ENCODE peak calls at places on chromosomes 1 and 21, in eight cellular contexts. One of them, this sample, is unnamed.

GRCh38 chr1:178037510-178038253 is 56.2 kb upstream of the RASAL2 start:
- DNase-seq in astrocyte: peak; percentile 61
- DNase-seq in upper lobe of left lung: peak; percentile 97
- DNase-seq in heart right ventricle: peak; percentile 95
- DNase-seq in lower lobe of right lung: peak; percentile 92
- DNase-seq in aorta: peak; percentile 92
- DNase-seq in GM23338: peak; percentile 94
- DNase-seq in neural progenitor cell: peak; percentile 78
- DNase-seq in this sample: peak; percentile 90

GRCh38 chr1:53735681-53736080 is 3.3 kb downstream of the GLIS1 start:
- DNase-seq in astrocyte: no peak
- DNase-seq in neural progenitor cell: no peak
- DNase-seq in aorta: no peak
- DNase-seq in GM23338: no peak
- DNase-seq in lower lobe of right lung: no peak
- DNase-seq in upper lobe of left lung: no peak
- DNase-seq in heart right ventricle: no peak
- DNase-seq in this sample: no peak

GRCh38 chr1:221801773-221802516 is 60.1 kb upstream of the DUSP10 start:
- DNase-seq in neural progenitor cell: peak; percentile 27
- DNase-seq in upper lobe of left lung: no peak
- DNase-seq in GM23338: peak; percentile 26
- DNase-seq in heart right ventricle: no peak
- DNase-seq in lower lobe of right lung: no peak
- DNase-seq in astrocyte: peak; percentile 78
- DNase-seq in aorta: no peak
- DNase-seq in this sample: no peak

GRCh38 chr1:75265792-75266191 is 131.6 kb downstream of the LHX8 start:
- DNase-seq in GM23338: peak; percentile 81
- DNase-seq in heart right ventricle: no peak
- DNase-seq in astrocyte: peak; percentile 23
- DNase-seq in lower lobe of right lung: no peak
- DNase-seq in neural progenitor cell: peak; percentile 67
- DNase-seq in aorta: no peak
- DNase-seq in upper lobe of left lung: no peak
- DNase-seq in this sample: peak; percentile 6

GRCh38 chr21:37294674-37295073 is 27.5 kb upstream of the VPS26C start:
- DNase-seq in upper lobe of left lung: no peak
- DNase-seq in lower lobe of right lung: no peak
- DNase-seq in neural progenitor cell: no peak
- DNase-seq in aorta: no peak
- DNase-seq in GM23338: no peak
- DNase-seq in astrocyte: no peak
- DNase-seq in heart right ventricle: no peak
- DNase-seq in this sample: no peak

GRCh38 chr1:90144820-90145219 is 149.9 kb downstream of the ZNF326 start:
- DNase-seq in heart right ventricle: no peak
- DNase-seq in upper lobe of left lung: no peak
- DNase-seq in neural progenitor cell: no peak
- DNase-seq in GM23338: no peak
- DNase-seq in astrocyte: no peak
- DNase-seq in lower lobe of right lung: no peak
- DNase-seq in aorta: no peak
- DNase-seq in this sample: no peak

GRCh38 chr1:206856674-206857464 is 8.6 kb upstream of the IL20 start:
- DNase-seq in GM23338: peak; percentile 46
- DNase-seq in astrocyte: no peak
- DNase-seq in neural progenitor cell: no peak
- DNase-seq in upper lobe of left lung: no peak
- DNase-seq in heart right ventricle: no peak
- DNase-seq in lower lobe of right lung: no peak
- DNase-seq in aorta: no peak
- DNase-seq in this sample: no peak

GRCh38 chr1:98556521-98557158 is 104.9 kb upstream of the SNX7 start:
- DNase-seq in GM23338: peak; percentile 64
- DNase-seq in upper lobe of left lung: no peak
- DNase-seq in aorta: no peak
- DNase-seq in neural progenitor cell: peak; percentile 31
- DNase-seq in astrocyte: no peak
- DNase-seq in lower lobe of right lung: no peak
- DNase-seq in heart right ventricle: no peak
- DNase-seq in this sample: no peak

GRCh38 chr1:70459502-70460225 is 48.6 kb downstream of the CTH start:
- DNase-seq in heart right ventricle: no peak
- DNase-seq in upper lobe of left lung: no peak
- DNase-seq in neural progenitor cell: no peak
- DNase-seq in astrocyte: peak; percentile 37
- DNase-seq in GM23338: no peak
- DNase-seq in aorta: no peak
- DNase-seq in lower lobe of right lung: no peak
- DNase-seq in this sample: no peak

GRCh38 chr21:33642896-33643657 is 776 bp downstream of the ITSN1 start:
- DNase-seq in lower lobe of right lung: peak; percentile 60
- DNase-seq in GM23338: peak; percentile 64
- DNase-seq in astrocyte: peak; percentile 20
- DNase-seq in aorta: peak; percentile 63
- DNase-seq in neural progenitor cell: peak; percentile 60
- DNase-seq in heart right ventricle: peak; percentile 46
- DNase-seq in upper lobe of left lung: peak; percentile 92
- DNase-seq in this sample: peak; percentile 51

GRCh38 chr1:26081267-26082019 is 14.0 kb upstream of the TRIM63 start:
- DNase-seq in upper lobe of left lung: no peak
- DNase-seq in neural progenitor cell: no peak
- DNase-seq in GM23338: no peak
- DNase-seq in aorta: no peak
- DNase-seq in heart right ventricle: peak; percentile 59
- DNase-seq in lower lobe of right lung: no peak
- DNase-seq in astrocyte: no peak
- DNase-seq in this sample: no peak

GRCh38 chr1:202575906-202576653 is 134.2 kb downstream of the SYT2 start:
- DNase-seq in heart right ventricle: no peak
- DNase-seq in neural progenitor cell: peak; percentile 29
- DNase-seq in astrocyte: peak; percentile 39
- DNase-seq in upper lobe of left lung: no peak
- DNase-seq in aorta: no peak
- DNase-seq in GM23338: no peak
- DNase-seq in lower lobe of right lung: no peak
- DNase-seq in this sample: no peak

GRCh38 chr1:53274541-53275185 is 36.3 kb upstream of the MAGOH start:
- DNase-seq in astrocyte: no peak
- DNase-seq in neural progenitor cell: no peak
- DNase-seq in lower lobe of right lung: no peak
- DNase-seq in GM23338: no peak
- DNase-seq in aorta: no peak
- DNase-seq in upper lobe of left lung: peak; percentile 25
- DNase-seq in heart right ventricle: no peak
- DNase-seq in this sample: no peak

GRCh38 chr1:197173571-197174482 is 27.4 kb upstream of the ASPM start:
- DNase-seq in lower lobe of right lung: no peak
- DNase-seq in upper lobe of left lung: no peak
- DNase-seq in heart right ventricle: no peak
- DNase-seq in GM23338: no peak
- DNase-seq in aorta: no peak
- DNase-seq in astrocyte: peak; percentile 73
- DNase-seq in neural progenitor cell: no peak
- DNase-seq in this sample: no peak

GRCh38 chr1:114496091-114496490 is 14.9 kb downstream of the TRIM33 start:
- DNase-seq in heart right ventricle: no peak
- DNase-seq in neural progenitor cell: no peak
- DNase-seq in astrocyte: no peak
- DNase-seq in GM23338: no peak
- DNase-seq in aorta: no peak
- DNase-seq in upper lobe of left lung: no peak
- DNase-seq in lower lobe of right lung: no peak
- DNase-seq in this sample: no peak

GRCh38 chr1:202276081-202276715 is 65.5 kb downstream of the UBE2T start:
- DNase-seq in lower lobe of right lung: no peak
- DNase-seq in neural progenitor cell: no peak
- DNase-seq in astrocyte: no peak
- DNase-seq in heart right ventricle: no peak
- DNase-seq in upper lobe of left lung: peak; percentile 30
- DNase-seq in aorta: no peak
- DNase-seq in GM23338: no peak
- DNase-seq in this sample: no peak

GRCh38 chr21:39630827-39631226 is 18.1 kb downstream of the B3GALT5 start:
- DNase-seq in aorta: no peak
- DNase-seq in astrocyte: peak; percentile 38
- DNase-seq in lower lobe of right lung: no peak
- DNase-seq in heart right ventricle: no peak
- DNase-seq in GM23338: no peak
- DNase-seq in upper lobe of left lung: no peak
- DNase-seq in neural progenitor cell: no peak
- DNase-seq in this sample: no peak

GRCh38 chr1:230459463-230459862 is 33.3 kb upstream of the PGBD5 start:
- DNase-seq in astrocyte: peak; percentile 62
- DNase-seq in aorta: no peak
- DNase-seq in neural progenitor cell: no peak
- DNase-seq in lower lobe of right lung: no peak
- DNase-seq in upper lobe of left lung: no peak
- DNase-seq in heart right ventricle: no peak
- DNase-seq in GM23338: no peak
- DNase-seq in this sample: peak; percentile 16

GRCh38 chr1:10515627-10516026 is 40.9 kb downstream of the PEX14 start:
- DNase-seq in heart right ventricle: no peak
- DNase-seq in upper lobe of left lung: no peak
- DNase-seq in GM23338: no peak
- DNase-seq in lower lobe of right lung: no peak
- DNase-seq in neural progenitor cell: no peak
- DNase-seq in astrocyte: no peak
- DNase-seq in aorta: peak; percentile 65
- DNase-seq in this sample: no peak

GRCh38 chr1:154490327-154490726 is 11.7 kb upstream of the TDRD10 start:
- DNase-seq in astrocyte: no peak
- DNase-seq in neural progenitor cell: no peak
- DNase-seq in lower lobe of right lung: no peak
- DNase-seq in heart right ventricle: no peak
- DNase-seq in aorta: no peak
- DNase-seq in GM23338: no peak
- DNase-seq in upper lobe of left lung: no peak
- DNase-seq in this sample: no peak

GRCh38 chr1:154485905-154486304 is 16.1 kb upstream of the TDRD10 start:
- DNase-seq in aorta: no peak
- DNase-seq in lower lobe of right lung: no peak
- DNase-seq in heart right ventricle: no peak
- DNase-seq in neural progenitor cell: no peak
- DNase-seq in astrocyte: no peak
- DNase-seq in GM23338: no peak
- DNase-seq in upper lobe of left lung: no peak
- DNase-seq in this sample: no peak

GRCh38 chr1:154489863-154490262 is 12.2 kb upstream of the TDRD10 start:
- DNase-seq in upper lobe of left lung: no peak
- DNase-seq in GM23338: no peak
- DNase-seq in neural progenitor cell: no peak
- DNase-seq in aorta: no peak
- DNase-seq in astrocyte: no peak
- DNase-seq in heart right ventricle: no peak
- DNase-seq in lower lobe of right lung: no peak
- DNase-seq in this sample: no peak

GRCh38 chr1:154492115-154492514 is 9.9 kb upstream of the TDRD10 start:
- DNase-seq in lower lobe of right lung: no peak
- DNase-seq in upper lobe of left lung: no peak
- DNase-seq in astrocyte: no peak
- DNase-seq in GM23338: no peak
- DNase-seq in heart right ventricle: no peak
- DNase-seq in neural progenitor cell: no peak
- DNase-seq in aorta: no peak
- DNase-seq in this sample: no peak

GRCh38 chr1:154488942-154489341 is 13.1 kb upstream of the TDRD10 start:
- DNase-seq in aorta: no peak
- DNase-seq in GM23338: peak; percentile 38
- DNase-seq in neural progenitor cell: no peak
- DNase-seq in astrocyte: no peak
- DNase-seq in heart right ventricle: no peak
- DNase-seq in lower lobe of right lung: no peak
- DNase-seq in upper lobe of left lung: peak; percentile 75
- DNase-seq in this sample: no peak
- H3K4me1 ChIP-seq in aorta: no peaks in the 10 kb centered on the region
- H3K4me1 ChIP-seq in GM23338: peaks cover 15% of the 10 kb centered on the region
- H3K4me1 ChIP-seq in neural progenitor cell: peaks cover 8% of the 10 kb centered on the region
- H3K4me1 ChIP-seq in astrocyte: peaks cover 4% of the 10 kb centered on the region
- H3K4me1 ChIP-seq in heart right ventricle: peaks cover 16% of the 10 kb centered on the region
- H3K4me1 ChIP-seq in lower lobe of right lung: peaks cover 79% of the 10 kb centered on the region
- H3K4me1 ChIP-seq in upper lobe of left lung: peaks cover 85% of the 10 kb centered on the region
- H3K4me1 ChIP-seq in this sample: no peaks in the 10 kb centered on the region

DNA sequence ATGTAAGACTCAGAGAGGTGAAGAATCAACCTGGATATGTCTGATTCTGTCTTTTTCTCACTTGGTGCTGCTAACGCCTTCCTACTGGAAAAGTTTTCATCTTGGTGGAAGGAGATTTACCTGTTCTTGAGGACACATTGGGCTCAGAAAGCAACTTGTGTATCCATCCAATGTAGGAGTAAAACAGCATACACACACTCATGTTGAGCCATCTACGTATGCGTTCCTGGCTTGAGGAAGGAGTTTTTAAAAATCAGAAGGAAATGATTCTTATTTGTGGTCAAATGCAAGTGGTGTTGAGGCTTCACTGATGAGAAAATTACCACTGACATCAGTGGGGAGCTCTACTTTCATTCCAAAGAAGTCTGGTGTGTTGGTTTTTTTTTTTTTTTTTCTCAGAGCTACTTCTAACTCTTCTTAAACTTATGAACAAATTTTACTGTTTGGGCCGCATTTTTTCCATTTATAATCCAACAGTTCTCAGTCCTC is 25.6 kb downstream of the XCL2 start:
- DNase-seq in neural progenitor cell: no peak
- DNase-seq in lower lobe of right lung: no peak
- DNase-seq in astrocyte: no peak
- DNase-seq in upper lobe of left lung: no peak
- DNase-seq in aorta: no peak
- DNase-seq in heart right ventricle: no peak
- DNase-seq in GM23338: no peak
- DNase-seq in this sample: no peak
- H3K4me1 ChIP-seq in neural progenitor cell: peaks cover 11% of the 10 kb centered on the region
- H3K4me1 ChIP-seq in lower lobe of right lung: peaks cover 20% of the 10 kb centered on the region
- H3K4me1 ChIP-seq in astrocyte: no peaks in the 10 kb centered on the region
- H3K4me1 ChIP-seq in upper lobe of left lung: no peaks in the 10 kb centered on the region
- H3K4me1 ChIP-seq in aorta: no peaks in the 10 kb centered on the region
- H3K4me1 ChIP-seq in heart right ventricle: no peaks in the 10 kb centered on the region
- H3K4me1 ChIP-seq in GM23338: peaks cover 11% of the 10 kb centered on the region
- H3K4me1 ChIP-seq in this sample: no peaks in the 10 kb centered on the region

GRCh38 chr1:30823627-30823968 is 66.0 kb upstream of the LAPTM5 start:
- DNase-seq in astrocyte: no peak
- DNase-seq in neural progenitor cell: no peak
- DNase-seq in GM23338: no peak
- DNase-seq in lower lobe of right lung: no peak
- DNase-seq in aorta: no peak
- DNase-seq in heart right ventricle: no peak
- DNase-seq in upper lobe of left lung: no peak
- DNase-seq in this sample: no peak
- H3K4me1 ChIP-seq in astrocyte: peaks cover 19% of the 10 kb centered on the region
- H3K4me1 ChIP-seq in neural progenitor cell: peaks cover 32% of the 10 kb centered on the region
- H3K4me1 ChIP-seq in GM23338: peaks cover 19% of the 10 kb centered on the region
- H3K4me1 ChIP-seq in lower lobe of right lung: peaks cover 15% of the 10 kb centered on the region
- H3K4me1 ChIP-seq in aorta: peaks cover 3% of the 10 kb centered on the region
- H3K4me1 ChIP-seq in heart right ventricle: peaks cover 4% of the 10 kb centered on the region
- H3K4me1 ChIP-seq in upper lobe of left lung: peaks cover 15% of the 10 kb centered on the region
- H3K4me1 ChIP-seq in this sample: peaks cover 16% of the 10 kb centered on the region

DNA sequence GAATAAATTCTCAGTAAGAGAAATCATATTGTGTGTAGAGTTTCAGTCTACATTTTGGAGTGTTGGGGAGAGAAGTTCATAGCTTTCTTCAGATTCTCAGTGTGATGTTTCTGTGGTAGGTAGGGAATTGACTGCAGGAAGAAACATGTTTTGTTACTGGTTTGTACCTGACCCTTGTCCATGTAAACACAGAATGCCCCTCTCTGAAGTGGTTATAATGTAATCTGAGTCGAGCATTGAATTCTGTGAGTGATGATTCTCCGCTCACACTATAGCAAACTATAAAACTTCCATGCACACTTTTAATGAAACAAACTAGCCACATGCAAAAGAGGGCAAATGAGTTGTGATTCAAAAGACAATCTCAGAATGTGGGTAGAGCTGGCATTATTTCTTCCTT is 433.2 kb downstream of the USP25 start:
- DNase-seq in aorta: no peak
- DNase-seq in astrocyte: no peak
- DNase-seq in heart right ventricle: no peak
- DNase-seq in upper lobe of left lung: no peak
- DNase-seq in GM23338: no peak
- DNase-seq in lower lobe of right lung: no peak
- DNase-seq in neural progenitor cell: no peak
- DNase-seq in this sample: no peak
- H3K4me1 ChIP-seq in aorta: no peaks in the 10 kb centered on the region
- H3K4me1 ChIP-seq in astrocyte: no peaks in the 10 kb centered on the region
- H3K4me1 ChIP-seq in heart right ventricle: no peaks in the 10 kb centered on the region
- H3K4me1 ChIP-seq in upper lobe of left lung: no peaks in the 10 kb centered on the region
- H3K4me1 ChIP-seq in GM23338: no peaks in the 10 kb centered on the region
- H3K4me1 ChIP-seq in lower lobe of right lung: no peaks in the 10 kb centered on the region
- H3K4me1 ChIP-seq in neural progenitor cell: no peaks in the 10 kb centered on the region
- H3K4me1 ChIP-seq in this sample: no peaks in the 10 kb centered on the region

This sample was measured in mucosa of descending colon.